ENCODE peak calls at places on chromosomes 12 and 14, in four cellular contexts. Q is K562, X is HCT116, D is HepG2. O is an unnamed sample.

GRCh38 chr12:96445743-96446655 is 43.4 kb upstream of the CFAP54 start:
- DNase-seq in D (no peak), Q (peak), X (no peak), O (no peak)

GRCh38 chr14:23301969-23302289 is 730 bp downstream of the PPP1R3E start:
- DNase-seq in D (no peak), X (no peak), Q (no peak), O (no peak)

GRCh38 chr14:103356151-103356766 is 22.2 kb downstream of the EIF5 start:
- DNase-seq in D (no peak), Q (peak), X (no peak), O (no peak)

GRCh38 chr12:14384783-14385638 is 19.5 kb downstream of the ATF7IP start:
- DNase-seq in X (peak), D (peak), Q (peak), O (no peak)

GRCh38 chr14:50001999-50002925 is 109.4 kb downstream of the ARF6 start:
- DNase-seq in X (no peak), D (no peak), Q (no peak), O (no peak)

GRCh38 chr12:65308601-65309071 is 30.2 kb downstream of the MSRB3 start:
- DNase-seq in D (no peak), X (no peak), Q (no peak), O (no peak)

GRCh38 chr12:45981075-45981837 is 9.1 kb downstream of the SCAF11 start:
- DNase-seq in Q (no peak), D (no peak), X (no peak), O (no peak)

GRCh38 chr14:100762901-100763300 is 36.2 kb downstream of the DLK1 start:
- DNase-seq in Q (no peak), X (no peak), D (no peak), O (no peak)

GRCh38 chr12:88026196-88026595 is 3.0 kb downstream of the C12orf50 start:
- DNase-seq in Q (no peak), X (no peak), D (no peak), O (no peak)

GRCh38 chr12:13093191-13093849 is 10.1 kb downstream of the GSG1 start:
- DNase-seq in Q (no peak), X (no peak), D (no peak), O (no peak)

GRCh38 chr12:108689314-108690190 is 41.8 kb downstream of the CORO1C start:
- DNase-seq in D (peak), X (peak), Q (peak), O (no peak)

GRCh38 chr12:58369576-58369975 is 428.2 kb downstream of the ATP23 start:
- DNase-seq in X (no peak), D (no peak), Q (no peak), O (no peak)

GRCh38 chr14:51643137-51643536 is 8.6 kb upstream of the FRMD6 start:
- DNase-seq in Q (no peak), D (no peak), X (no peak), O (no peak)

GRCh38 chr14:51639668-51640316 is 11.9 kb upstream of the FRMD6 start:
- DNase-seq in D (no peak), X (no peak), Q (no peak), O (no peak)

GRCh38 chr14:51636109-51636508 is 15.6 kb upstream of the FRMD6 start:
- DNase-seq in D (no peak), X (no peak), Q (no peak), O (no peak)

DNA sequence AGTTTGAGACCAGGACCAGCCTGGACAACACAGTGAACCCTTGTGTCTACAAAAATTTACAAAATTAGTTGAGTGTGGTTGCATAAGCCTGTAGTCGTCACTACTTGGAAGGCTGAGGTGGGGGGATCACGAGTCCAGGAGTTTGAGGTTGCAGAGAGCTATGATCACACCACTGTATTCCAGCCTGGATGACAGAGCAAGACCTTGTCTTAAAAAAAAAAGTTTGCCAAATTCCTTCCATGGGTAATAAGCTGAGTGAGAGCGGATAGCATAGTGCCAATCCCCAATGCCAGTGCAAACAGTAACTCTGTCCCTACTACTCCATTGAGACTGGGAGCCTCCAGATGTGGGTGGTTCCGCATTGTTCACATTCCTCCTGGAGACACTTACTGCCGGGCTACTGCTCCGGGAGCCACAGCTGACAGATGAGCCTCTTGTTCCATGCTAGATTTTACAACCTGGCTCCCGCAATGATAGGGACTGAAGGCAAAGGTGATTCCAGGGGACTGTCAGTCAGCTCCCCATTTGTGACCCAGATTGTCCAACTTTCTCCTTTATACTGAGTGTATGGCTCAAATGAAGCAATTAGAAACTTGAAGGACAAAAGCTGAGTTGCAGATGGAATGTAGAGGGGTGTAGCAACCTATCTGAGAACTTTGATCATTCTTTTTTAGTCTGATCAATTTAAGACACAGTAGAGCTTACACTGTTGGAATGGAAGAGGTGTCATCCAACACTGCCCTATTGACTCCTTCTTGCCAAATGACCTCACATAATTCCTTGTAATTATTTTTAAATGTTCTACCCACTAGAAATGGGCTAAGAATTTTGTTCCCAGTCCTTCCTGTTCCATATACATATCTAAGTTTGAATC is 13.4 kb upstream of the FRMD6 start:
- DNase-seq in X (no peak), D (peak), Q (no peak), O (peak)
- TF ChIP-seq JUND in X (no peak), D (no peak), Q (no peak), O (no peak)

DNA sequence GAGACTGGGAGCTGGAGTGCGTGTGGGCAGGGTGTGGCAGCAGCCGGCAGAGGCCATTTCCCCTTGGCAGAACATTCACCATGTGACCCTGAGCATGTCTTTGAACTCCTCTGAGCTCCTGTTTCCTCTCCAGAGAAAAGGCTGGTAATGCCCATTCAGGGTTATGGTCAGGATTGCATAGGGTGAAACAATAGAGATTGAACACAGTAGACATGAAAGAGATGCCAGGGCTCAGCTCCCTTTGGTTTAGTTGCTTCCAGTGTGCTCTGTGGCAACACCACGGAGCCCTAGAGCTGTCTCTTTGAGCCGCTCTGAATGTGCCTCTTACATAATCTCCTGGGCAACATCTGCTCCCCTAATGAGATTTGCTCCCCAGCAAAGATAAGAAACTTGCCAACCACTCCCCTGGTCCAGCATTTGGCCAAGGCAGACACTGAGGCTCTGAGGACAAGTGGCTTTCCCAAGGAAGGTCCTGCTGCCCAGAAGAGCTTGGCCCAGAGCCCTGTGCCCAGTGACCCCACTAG is 4.6 kb downstream of the IFI27 start:
- DNase-seq in X (no peak), Q (no peak), D (no peak), O (no peak)
- TF ChIP-seq JUND in X (no peak), Q (no peak), D (no peak), O (no peak)

DNA sequence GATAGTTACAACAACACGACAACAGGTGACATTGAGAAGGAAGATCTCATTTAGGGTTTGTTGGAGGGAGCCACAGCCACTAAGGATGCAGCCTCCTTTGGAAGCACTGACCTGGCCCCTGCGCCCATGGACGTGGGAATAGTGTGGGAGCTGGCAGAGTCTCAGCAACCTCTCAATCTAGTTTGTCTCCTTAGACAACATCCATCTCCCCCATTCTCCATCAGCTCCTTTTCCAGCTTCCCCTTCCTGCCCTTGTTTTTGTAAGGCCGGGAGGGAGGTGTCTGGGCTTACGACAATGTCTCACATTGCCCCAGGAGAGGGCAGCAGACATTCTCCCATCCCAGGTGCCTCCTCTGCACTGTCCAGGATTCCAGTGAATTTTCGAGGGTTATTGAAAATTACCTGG is 170.2 kb upstream of the PZP start:
- DNase-seq in X (no peak), Q (peak), D (peak), O (peak)
- TF ChIP-seq JUND in X (no peak), Q (no peak), D (no peak), O (no peak)

GRCh38 chr12:62977419-62977818 is 42.5 kb upstream of the PPM1H start:
- DNase-seq in X (peak), D (no peak), Q (peak), O (no peak)
- TF ChIP-seq JUND in X (no peak), D (no peak), Q (no peak), O (no peak)

DNA sequence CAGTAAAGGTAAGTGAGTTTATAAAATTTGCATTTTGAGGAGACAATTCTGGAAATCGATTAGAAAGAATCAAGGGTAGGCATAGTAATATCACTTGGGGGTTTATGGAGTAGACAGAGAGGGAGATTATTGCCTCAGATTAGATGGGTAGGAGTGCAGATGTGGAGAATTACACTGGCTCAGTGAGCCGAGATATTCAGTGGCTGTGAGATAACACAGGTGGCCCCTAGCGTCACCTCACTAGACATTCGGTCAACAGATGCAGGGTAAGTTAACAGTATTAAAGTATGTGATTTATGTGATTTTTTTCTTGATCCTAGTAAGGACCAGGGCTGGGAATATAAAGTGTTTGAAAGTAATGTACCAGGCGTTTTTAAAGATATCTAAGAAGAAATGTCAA is 39.6 kb upstream of the KLRD1 start:
- DNase-seq in Q (no peak), X (no peak), D (no peak), O (no peak)
- TF ChIP-seq JUND in Q (no peak), X (no peak), D (no peak), O (no peak)